ENCODE peak calls at places on chromosome 16, in seven cellular contexts. X, M, T, J, H, E and Y are unnamed samples.

GRCh38 chr16:9447195-9447551 is 355.7 kb downstream of the HAPSTR1 start:
- DNase-seq in X (no peak), M (no peak), T (no peak), J (no peak), H (no peak), E (no peak), Y (no peak)

GRCh38 chr16:11791144-11791828 is 5.8 kb downstream of the ZC3H7A start:
- DNase-seq in X (no peak), M (no peak), T (no peak), J (no peak), H (no peak), E (no peak), Y (no peak)

GRCh38 chr16:88329726-88330700 is 52.7 kb upstream of the ZNF469 start:
- DNase-seq in X (no peak), M (no peak), T (no peak), J (no peak), H (no peak), E (no peak), Y (no peak)

GRCh38 chr16:85150331-85150940 is 38.2 kb upstream of the CIBAR2 start:
- DNase-seq in X (no peak), M (no peak), T (no peak), J (no peak), H (no peak), E (no peak), Y (no peak)

GRCh38 chr16:627458-628239 is 3.1 kb upstream of the WFIKKN1 start:
- DNase-seq in X (no peak), M (no peak), T (no peak), J (peak; percentile 18), H (no peak), E (no peak), Y (no peak)

GRCh38 chr16:379183-379960 is 2.4 kb downstream of the PGAP6 start:
- DNase-seq in X (peak; percentile 69), M (no peak), T (peak; percentile 81), J (no peak), H (no peak), E (no peak), Y (peak; percentile 87)

GRCh38 chr16:81480856-81481821 is 36.5 kb downstream of the CMIP start:
- DNase-seq in X (no peak), M (no peak), T (no peak), J (no peak), H (no peak), E (no peak), Y (no peak)

GRCh38 chr16:29678691-29679267 is at the start of gene QPRT:
- DNase-seq in X (peak; percentile 51), M (no peak), T (no peak), J (peak; percentile 30), H (no peak), E (peak; percentile 81), Y (peak; percentile 89)

GRCh38 chr16:47162670-47163420 is 19.1 kb upstream of the NETO2 start:
- DNase-seq in X (no peak), M (no peak), T (no peak), J (peak; percentile 25), H (no peak), E (no peak), Y (no peak)

GRCh38 chr16:58506241-58507194 is 6.6 kb downstream of the NDRG4 start:
- DNase-seq in X (no peak), M (no peak), T (no peak), J (no peak), H (no peak), E (no peak), Y (no peak)

GRCh38 chr16:80300876-80301275 is 239.9 kb upstream of the DYNLRB2 start:
- DNase-seq in X (no peak), M (no peak), T (no peak), J (peak; percentile 44), H (no peak), E (no peak), Y (no peak)

GRCh38 chr16:73949574-73950348 is 346.9 kb upstream of the PSMD7 start:
- DNase-seq in X (no peak), M (no peak), T (no peak), J (peak; percentile 59), H (no peak), E (no peak), Y (no peak)

GRCh38 chr16:65600629-65601028 is 478.8 kb upstream of the CDH11 start:
- DNase-seq in X (no peak), M (no peak), T (no peak), J (peak; percentile 6), H (no peak), E (no peak), Y (no peak)

GRCh38 chr16:82402665-82403218 is 224.0 kb upstream of the CDH13 start:
- DNase-seq in X (no peak), M (no peak), T (no peak), J (no peak), H (no peak), E (no peak), Y (no peak)

GRCh38 chr16:25006504-25007055 is 8.6 kb downstream of the ARHGAP17 start:
- DNase-seq in X (no peak), M (no peak), T (no peak), J (peak; percentile 80), H (no peak), E (peak; percentile 12), Y (no peak)

GRCh38 chr16:24988593-24989338 is 26.4 kb downstream of the ARHGAP17 start:
- DNase-seq in X (no peak), M (no peak), T (no peak), J (peak; percentile 90), H (no peak), E (no peak), Y (no peak)

GRCh38 chr16:57062329-57062728 is 30.1 kb upstream of the CPNE2 start:
- DNase-seq in X (no peak), M (no peak), T (no peak), J (no peak), H (no peak), E (no peak), Y (no peak)

GRCh38 chr16:48373258-48374050 is 11.8 kb downstream of the SIAH1 start:
- DNase-seq in X (no peak), M (no peak), T (no peak), J (peak; percentile 30), H (no peak), E (no peak), Y (no peak)

GRCh38 chr16:87789437-87790277 is 23.9 kb upstream of the KLHDC4 start:
- DNase-seq in X (no peak), M (no peak), T (no peak), J (peak; percentile 94), H (no peak), E (no peak), Y (no peak)

GRCh38 chr16:10594312-10594950 is 14.0 kb upstream of the EMP2 start:
- DNase-seq in X (no peak), M (no peak), T (peak; percentile 9), J (no peak), H (no peak), E (no peak), Y (no peak)

GRCh38 chr16:68083861-68084503 is 1.2 kb upstream of the NFATC3 start:
- DNase-seq in X (no peak), M (no peak), T (no peak), J (no peak), H (no peak), E (peak; percentile 39), Y (peak; percentile 53)

GRCh38 chr16:73031155-73031866 is 16.6 kb downstream of the ZFHX3 start:
- DNase-seq in X (no peak), M (no peak), T (no peak), J (no peak), H (no peak), E (no peak), Y (no peak)

GRCh38 chr16:661184-661821 is 6.6 kb upstream of the RHOT2 start:
- DNase-seq in X (no peak), M (no peak), T (no peak), J (no peak), H (no peak), E (no peak), Y (no peak)

GRCh38 chr16:69286941-69287713 is 24.0 kb upstream of the VPS4A start:
- DNase-seq in X (no peak), M (no peak), T (peak; percentile 5), J (peak; percentile 88), H (peak; percentile 25), E (no peak), Y (peak; percentile 28)

GRCh38 chr16:24970708-24971107 is 44.5 kb downstream of the ARHGAP17 start:
- DNase-seq in X (no peak), M (no peak), T (no peak), J (no peak), H (no peak), E (no peak), Y (no peak)

GRCh38 chr16:83458612-83459011 is 349.2 kb upstream of the HSBP1 start:
- DNase-seq in X (no peak), M (no peak), T (no peak), J (peak; percentile 10), H (no peak), E (no peak), Y (no peak)